ENCODE peak calls at places on chromosomes 4 and X, in six cellular contexts. O, G, D, B, I and E are unnamed samples. For H3K36me3, the result is how much of the 10 kb centered on the place peaks cover.

GRCh38 chr4:90025248-90025647 is 101.9 kb upstream of the CCSER1 start:
- DNase-seq in O (no peak), B (no peak), D (no peak), G (no peak), I (no peak), E (no peak)

GRCh38 chrX:130974323-130974722 is 71.3 kb upstream of the ENOX2 start:
- DNase-seq in D (no peak), O (no peak), B (no peak), G (no peak), I (no peak), E (no peak)

GRCh38 chr4:17511950-17512795 is at the start of gene QDPR:
- DNase-seq in O (peak), D (peak), G (peak), B (peak), I (peak), E (peak)

GRCh38 chrX:49250578-49250977 is 13.9 kb downstream of the FOXP3 start:
- DNase-seq in G (no peak), O (no peak), I (no peak), D (no peak), B (no peak), E (no peak)

GRCh38 chrX:116526010-116526409 is 63.2 kb upstream of the CT83 start:
- DNase-seq in I (no peak), O (no peak), G (no peak), D (no peak), B (no peak), E (no peak)

GRCh38 chr4:108051343-108051742 is 61.7 kb downstream of the HADH start:
- DNase-seq in B (no peak), O (no peak), D (no peak), G (no peak), I (no peak), E (no peak)

GRCh38 chr4:107951551-107951950 is 20.2 kb downstream of the CYP2U1 start:
- DNase-seq in D (no peak), O (no peak), G (no peak), B (no peak), I (no peak), E (no peak)

GRCh38 chr4:184199780-184200179 is 17.9 kb downstream of the ENPP6 start:
- DNase-seq in I (no peak), B (no peak), D (no peak), G (no peak), O (no peak), E (no peak)

GRCh38 chrX:24498181-24498580 is 33.1 kb downstream of the PDK3 start:
- DNase-seq in G (no peak), I (peak), O (peak), B (no peak), D (no peak), E (no peak)

GRCh38 chrX:41389311-41389888 is 55.4 kb downstream of the DDX3X start:
- DNase-seq in O (peak), D (no peak), I (no peak), G (peak), B (no peak), E (no peak)

GRCh38 chr4:145098675-145099037 is 545 bp downstream of the ABCE1 start:
- DNase-seq in B (no peak), I (peak), G (no peak), D (no peak), O (peak), E (no peak)

GRCh38 chrX:49137492-49137891 is 14.0 kb upstream of the GPKOW start:
- DNase-seq in D (no peak), B (no peak), O (no peak), I (no peak), G (no peak), E (no peak)

GRCh38 chr4:33577798-33578197 is 2666.5 kb downstream of the ARAP2 start:
- DNase-seq in B (no peak), D (no peak), O (no peak), I (no peak), G (no peak), E (no peak)

GRCh38 chr4:184371390-184371787 is 103.0 kb downstream of the IRF2 start:
- DNase-seq in I (no peak), G (no peak), B (no peak), D (no peak), O (no peak), E (no peak)

GRCh38 chr4:186570193-186570996 is 15.0 kb upstream of the MTNR1A start:
- DNase-seq in O (peak), G (peak), D (no peak), B (no peak), I (no peak), E (no peak)

GRCh38 chr4:153465922-153466636 is at the start of gene TMEM131L:
- DNase-seq in G (peak), O (peak), D (no peak), B (no peak), I (peak), E (peak)

GRCh38 chr4:98262431-98262830 is 1.2 kb downstream of the RAP1GDS1 start:
- DNase-seq in D (no peak), B (no peak), G (no peak), I (no peak), O (peak), E (no peak)

GRCh38 chrX:147738260-147738659 is 173.5 kb upstream of the FMR1 start:
- DNase-seq in D (no peak), O (no peak), I (no peak), G (no peak), B (no peak), E (no peak)

GRCh38 chr4:173044340-173044739 is 124.3 kb upstream of the GALNT7 start:
- DNase-seq in G (no peak), O (no peak), D (no peak), I (no peak), B (no peak), E (no peak)

GRCh38 chr4:120557372-120557771 is 365.2 kb downstream of the PRDM5 start:
- DNase-seq in G (no peak), O (no peak), B (no peak), I (no peak), D (no peak), E (no peak)

GRCh38 chrX:143853488-143853887 is 30.4 kb upstream of the UBE2NL start:
- DNase-seq in O (no peak), D (no peak), G (no peak), B (no peak), I (no peak), E (no peak)

GRCh38 chr4:182955411-182955810 is 38.2 kb upstream of the DCTD start:
- DNase-seq in D (no peak), I (no peak), G (no peak), B (no peak), O (no peak), E (no peak)

GRCh38 chr4:91116861-91117260 is 989.7 kb downstream of the CCSER1 start:
- DNase-seq in I (no peak), B (no peak), D (no peak), G (no peak), O (no peak), E (no peak)

GRCh38 chrX:74450803-74451449 is 29.6 kb downstream of the SLC16A2 start:
- DNase-seq in D (no peak), B (no peak), O (no peak), I (no peak), G (no peak), E (no peak)

GRCh38 chr4:129379429-129379828 is 283.5 kb downstream of the C4orf33 start:
- DNase-seq in O (no peak), D (no peak), I (no peak), B (no peak), G (no peak), E (no peak)

GRCh38 chr4:117640836-117641235 is 393.4 kb upstream of the NDST3 start:
- DNase-seq in B (no peak), D (no peak), I (no peak), O (no peak), G (no peak), E (no peak)

GRCh38 chr4:183718876-183719275 is 59.8 kb downstream of the TRAPPC11 start:
- DNase-seq in B (no peak), O (no peak), D (no peak), G (no peak), I (no peak), E (no peak)

GRCh38 chrX:13658602-13659001 is 5.7 kb downstream of the TCEANC start:
- DNase-seq in D (no peak), B (no peak), G (no peak), I (no peak), O (no peak), E (no peak)

GRCh38 chr4:55458611-55459010 is 62.9 kb downstream of the TMEM165 start:
- DNase-seq in G (no peak), D (no peak), O (no peak), I (no peak), B (no peak), E (no peak)

GRCh38 chrX:2910109-2910508 is 19.0 kb downstream of the ARSD start:
- DNase-seq in O (no peak), B (no peak), G (no peak), I (no peak), D (no peak), E (no peak)

GRCh38 chr4:1230971-1231636 is 17.8 kb downstream of the CTBP1 start:
- DNase-seq in B (no peak), G (no peak), D (no peak), I (no peak), O (no peak), E (no peak)
- H3K36me3 ChIP-seq in B (half or more), G (under half), D (under half), I (half or more), O (under half), E (half or more)

GRCh38 chr4:40299704-40300336 is 35.3 kb upstream of the CHRNA9 start:
- DNase-seq in G (no peak), O (no peak), B (no peak), I (no peak), D (no peak), E (no peak)
- H3K4me3 ChIP-seq in G (no peak), O (no peak), B (no peak), I (no peak), D (no peak), E (no peak)

GRCh38 chr4:24569662-24570061 is 14.7 kb downstream of the DHX15 start:
- DNase-seq in G (no peak), I (no peak), D (no peak), O (no peak), B (no peak), E (no peak)
- H3K36me3 ChIP-seq in G (under half), I (half or more), D (under half), O (under half), B (under half), E (half or more)

GRCh38 chrX:45806410-45807121 is 605.9 kb upstream of the DIPK2B start:
- DNase-seq in I (no peak), D (no peak), G (no peak), B (no peak), O (no peak), E (no peak)
- H3K4me3 ChIP-seq in I (no peak), D (peak), G (no peak), B (peak), O (no peak), E (peak)

GRCh38 chr4:4428966-4429875 is 42.3 kb downstream of the NSG1 start:
- DNase-seq in D (no peak), I (no peak), O (no peak), G (no peak), B (no peak), E (no peak)

GRCh38 chr4:4433941-4434340 is 47.0 kb downstream of the NSG1 start:
- DNase-seq in I (no peak), B (no peak), D (no peak), G (no peak), O (no peak), E (no peak)

GRCh38 chr4:4430492-4431195 is 43.7 kb downstream of the NSG1 start:
- DNase-seq in I (peak), B (no peak), O (peak), G (no peak), D (no peak), E (no peak)

GRCh38 chr4:4436244-4436823 is 49.4 kb downstream of the NSG1 start:
- DNase-seq in I (no peak), O (no peak), B (no peak), G (no peak), D (no peak), E (no peak)

GRCh38 chr4:4432341-4433125 is 45.6 kb downstream of the NSG1 start:
- DNase-seq in G (no peak), B (no peak), D (no peak), I (no peak), O (no peak), E (no peak)
- H3K36me3 ChIP-seq in G (under half), B (under half), D (under half), I (under half), O (under half), E (half or more)

DNA sequence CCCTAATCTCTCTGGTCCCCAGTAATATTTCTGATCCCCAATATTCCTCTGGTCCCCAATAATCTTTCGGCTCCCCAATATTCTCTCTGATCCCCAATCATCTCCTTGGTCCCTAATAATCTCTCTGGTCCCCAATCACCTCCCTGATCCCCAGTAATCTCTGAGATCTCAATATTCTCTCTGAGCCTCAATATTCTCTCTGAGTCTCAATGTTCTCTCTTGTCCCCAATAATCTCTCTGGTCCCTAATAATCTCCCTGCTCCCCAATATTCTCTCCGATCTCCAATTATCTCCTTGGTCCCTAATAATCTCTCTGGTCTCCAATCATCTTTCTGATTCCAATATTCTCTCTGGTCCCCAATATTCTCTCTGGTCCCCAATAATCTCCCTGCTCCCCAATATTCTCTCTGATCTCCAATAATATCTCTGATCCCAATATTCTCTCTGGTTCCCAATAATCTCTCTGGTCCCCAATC is 17.9 kb downstream of the P2RY8 start:
- DNase-seq in O (no peak), D (no peak), I (no peak), B (no peak), G (no peak), E (no peak)
- H3K4me3 ChIP-seq in O (no peak), D (no peak), I (no peak), B (no peak), G (no peak), E (no peak)

GRCh38 chr4:2908686-2909085 is 54.5 kb downstream of the NOP14 start:
- DNase-seq in O (no peak), G (no peak), I (no peak), D (no peak), B (no peak), E (no peak)

GRCh38 chr4:2906218-2906617 is 57.0 kb downstream of the NOP14 start:
- DNase-seq in O (no peak), B (no peak), D (no peak), I (no peak), G (no peak), E (no peak)

GRCh38 chr4:2907226-2907625 is 56.0 kb downstream of the NOP14 start:
- DNase-seq in G (no peak), O (no peak), I (no peak), D (no peak), B (no peak), E (no peak)

GRCh38 chr4:2909583-2909982 is 53.6 kb downstream of the NOP14 start:
- DNase-seq in G (no peak), D (no peak), I (no peak), B (no peak), O (no peak), E (no peak)

GRCh38 chr4:2907706-2908293 is 55.4 kb downstream of the NOP14 start:
- DNase-seq in I (no peak), D (no peak), G (no peak), O (peak), B (no peak), E (no peak)
- H3K36me3 ChIP-seq in I (half or more), D (under half), G (under half), O (under half), B (half or more), E (half or more)

DNA sequence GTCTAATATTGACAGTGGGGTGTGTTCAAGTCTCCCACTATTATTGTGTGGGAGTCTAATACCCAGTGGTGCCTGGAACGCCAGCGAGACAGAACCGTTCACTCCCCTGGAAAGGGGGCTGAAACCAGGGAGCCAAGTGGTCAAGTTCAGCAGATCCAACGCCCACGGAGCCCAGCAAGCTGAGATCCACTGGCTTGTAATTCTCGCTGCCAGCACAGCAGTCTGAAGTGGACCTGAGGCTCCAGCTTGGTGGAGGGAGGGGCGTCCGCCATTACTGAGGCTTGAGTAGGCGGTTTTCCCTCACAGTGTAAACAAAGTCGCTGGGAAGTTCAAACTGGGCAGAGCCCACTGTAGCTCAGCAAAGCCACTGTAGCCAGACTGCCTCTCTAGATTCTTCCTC is 407.3 kb downstream of the DMD start:
- DNase-seq in O (no peak), B (no peak), D (no peak), I (no peak), G (no peak), E (no peak)
- H3K4me3 ChIP-seq in O (no peak), B (no peak), D (no peak), I (no peak), G (no peak), E (no peak)

GRCh38 chr4:122882830-122883229 is 39.6 kb downstream of the NUDT6 start:
- DNase-seq in B (no peak), D (no peak), I (no peak), O (no peak), G (no peak), E (no peak)
- H3K36me3 ChIP-seq in B (under half), D (under half), I (under half), O (under half), G (under half), E (under half)

DNA sequence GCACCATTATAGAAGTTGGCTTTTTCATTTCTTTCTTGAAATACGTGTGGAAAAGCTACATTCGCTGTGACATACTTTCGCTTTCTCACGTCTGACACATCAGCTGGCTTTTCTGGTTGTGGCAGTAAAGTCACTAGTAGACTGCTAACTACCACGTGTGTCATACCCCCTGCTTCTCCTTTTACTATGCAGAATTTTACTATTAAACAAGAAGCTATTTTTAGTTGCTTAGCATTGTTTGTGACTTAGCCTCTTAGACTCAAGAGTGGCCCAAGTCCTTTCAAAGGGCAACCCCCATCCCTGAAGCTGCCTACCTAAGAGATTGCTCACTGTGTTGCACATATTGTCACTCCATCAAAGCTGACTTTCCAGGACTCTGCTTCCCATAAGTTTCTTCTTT is 2.1 kb upstream of the IL2 start:
- DNase-seq in I (no peak), D (no peak), O (no peak), G (no peak), B (no peak), E (no peak)
- H3K4me3 ChIP-seq in I (peak), D (peak), O (no peak), G (no peak), B (no peak), E (peak)